ENCODE peak calls at places on chromosomes 4 and X, in seven cellular contexts. H, C, W, B, X, Y and E are unnamed samples.

GRCh38 chr4:146959692-146960091 is 14.0 kb upstream of the TTC29 start:
- DNase-seq in W (no peak), Y (no peak), C (no peak), B (no peak), H (no peak), X (no peak), E (no peak)

GRCh38 chr4:106090826-106091225 is 195.6 kb downstream of the NPNT start:
- DNase-seq in X (no peak), B (no peak), Y (no peak), C (no peak), H (no peak), W (no peak), E (no peak)

GRCh38 chr4:145618210-145618911 is 824 bp upstream of the MMAA start:
- DNase-seq in Y (peak; percentile 13), X (peak; percentile 17), H (no peak), W (no peak), C (peak; percentile 22), B (no peak), E (no peak)

GRCh38 chr4:98586231-98586630 is 72.2 kb downstream of the TSPAN5 start:
- DNase-seq in B (no peak), X (no peak), H (no peak), Y (no peak), C (no peak), W (no peak), E (no peak)

GRCh38 chr4:55866973-55867574 is 13.6 kb downstream of the EXOC1 start:
- DNase-seq in Y (no peak), C (no peak), X (peak; percentile 35), H (peak; percentile 44), B (no peak), W (no peak), E (no peak)

GRCh38 chr4:112994732-112995131 is 54.7 kb upstream of the ANK2 start:
- DNase-seq in H (no peak), X (no peak), W (no peak), B (no peak), Y (no peak), C (no peak), E (no peak)

GRCh38 chrX:11704725-11705495 is 39.2 kb upstream of the ARHGAP6 start:
- DNase-seq in Y (no peak), C (no peak), X (no peak), W (no peak), H (no peak), B (no peak), E (no peak)

GRCh38 chr4:138643827-138644226 is 371.8 kb upstream of the NOCT start:
- DNase-seq in C (no peak), H (no peak), W (no peak), X (no peak), B (no peak), Y (no peak), E (no peak)

GRCh38 chrX:154462396-154462795 is 4.3 kb downstream of the PLXNA3 start:
- DNase-seq in B (no peak), X (no peak), H (no peak), C (no peak), Y (no peak), W (no peak), E (no peak)

GRCh38 chr4:173168396-173169177 is at the start of gene GALNT7:
- DNase-seq in W (peak; percentile 81), X (peak; percentile 86), Y (peak; percentile 75), C (peak; percentile 83), B (peak; percentile 87), H (peak; percentile 84), E (no peak)

GRCh38 chrX:10017866-10018265 is 50.7 kb downstream of the CLDN34 start:
- DNase-seq in B (no peak), Y (no peak), H (no peak), W (no peak), C (no peak), X (no peak), E (no peak)

GRCh38 chr4:15147709-15148651 is 145.7 kb downstream of the CPEB2 start:
- DNase-seq in W (no peak), B (no peak), H (no peak), X (no peak), C (no peak), Y (no peak), E (no peak)

GRCh38 chr4:151674804-151675290 is 86.0 kb downstream of the GATB start:
- DNase-seq in X (no peak), B (no peak), Y (no peak), C (peak; percentile 56), W (peak; percentile 70), H (peak; percentile 71), E (no peak)

GRCh38 chr4:119039160-119039559 is 96.5 kb upstream of the MYOZ2 start:
- DNase-seq in H (no peak), X (no peak), C (no peak), B (no peak), Y (no peak), W (no peak), E (no peak)

GRCh38 chr4:38385286-38386010 is 278.6 kb upstream of the KLF3 start:
- DNase-seq in Y (no peak), C (no peak), B (no peak), X (peak; percentile 31), W (no peak), H (no peak), E (no peak)

GRCh38 chr4:88219099-88219498 is 60.7 kb upstream of the ABCG2 start:
- DNase-seq in W (no peak), B (no peak), X (peak; percentile 30), H (no peak), C (no peak), Y (peak; percentile 13), E (no peak)

GRCh38 chr4:8435656-8436121 is 4.8 kb downstream of the ACOX3 start:
- DNase-seq in X (no peak), B (no peak), W (peak; percentile 36), H (peak; percentile 57), C (peak; percentile 22), Y (peak; percentile 39), E (no peak)

GRCh38 chr4:87620491-87620890 is 12.2 kb downstream of the DSPP start:
- DNase-seq in H (no peak), C (no peak), Y (no peak), W (no peak), X (no peak), B (no peak), E (no peak)

GRCh38 chr4:108828620-108829019 is 65.8 kb upstream of the ETNPPL start:
- DNase-seq in Y (no peak), B (no peak), H (no peak), C (no peak), W (no peak), X (peak; percentile 16), E (no peak)

GRCh38 chr4:68736813-68737212 is 66.4 kb upstream of the UGT2B15 start:
- DNase-seq in C (no peak), H (no peak), Y (no peak), B (no peak), X (no peak), W (no peak), E (no peak)

DNA sequence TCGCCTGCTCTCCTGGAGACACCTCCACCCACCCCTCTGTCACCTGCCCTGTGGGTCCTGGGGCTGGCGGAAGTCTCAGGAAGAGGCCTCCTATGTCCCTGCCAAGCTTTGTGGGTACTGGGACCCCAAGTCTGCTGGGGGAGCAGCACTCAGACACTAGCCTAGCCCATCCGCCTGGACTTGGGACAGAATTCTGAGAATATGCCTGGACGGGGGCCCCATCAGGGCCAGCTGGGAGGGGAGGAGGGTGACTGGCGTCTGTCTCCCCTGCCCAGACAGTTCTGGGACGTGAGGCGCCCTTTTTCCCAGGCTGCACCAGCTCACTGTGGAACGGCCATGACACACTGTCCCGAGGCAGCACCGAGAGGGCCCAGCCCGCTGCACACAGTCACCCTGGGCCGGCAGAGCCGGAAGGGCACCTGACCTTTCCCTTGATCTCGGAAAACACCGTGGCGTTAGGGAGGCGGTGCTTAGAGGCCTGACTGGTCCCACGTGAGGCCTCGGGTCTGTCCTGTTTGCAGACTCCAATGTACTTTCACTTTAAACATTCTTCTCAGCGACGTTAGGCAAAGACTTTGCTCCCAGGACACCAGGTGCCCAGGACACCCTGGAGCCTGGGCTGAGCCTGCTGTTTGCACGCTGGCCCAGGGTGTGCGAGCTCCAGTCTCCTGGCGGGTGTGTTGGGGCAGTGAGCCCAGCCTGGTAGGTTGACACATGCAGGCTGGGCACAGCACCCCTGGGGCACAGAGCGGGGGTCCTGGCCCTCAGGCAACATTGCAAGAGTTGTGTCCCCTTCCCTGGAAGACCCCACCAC is 700 bp downstream of the SLC26A1 start:
- DNase-seq in C (peak; percentile 88), W (peak; percentile 94), H (peak; percentile 92), B (no peak), Y (no peak), X (peak; percentile 70), E (no peak)
- TF ChIP-seq POLR2A in C (peak; percentile 72), W (no peak), H (no peak), B (no peak), Y (peak; percentile 58), X (peak; percentile 75), E (no peak)

GRCh38 chrX:37578045-37578444 is 6.6 kb downstream of the LANCL3 start:
- DNase-seq in Y (no peak), H (no peak), B (no peak), X (no peak), W (no peak), C (no peak), E (no peak)
- TF ChIP-seq POLR2AphosphoS5 in Y (no peak), H (no peak), B (no peak), X (no peak), W (no peak), C (no peak), E (no peak)

DNA sequence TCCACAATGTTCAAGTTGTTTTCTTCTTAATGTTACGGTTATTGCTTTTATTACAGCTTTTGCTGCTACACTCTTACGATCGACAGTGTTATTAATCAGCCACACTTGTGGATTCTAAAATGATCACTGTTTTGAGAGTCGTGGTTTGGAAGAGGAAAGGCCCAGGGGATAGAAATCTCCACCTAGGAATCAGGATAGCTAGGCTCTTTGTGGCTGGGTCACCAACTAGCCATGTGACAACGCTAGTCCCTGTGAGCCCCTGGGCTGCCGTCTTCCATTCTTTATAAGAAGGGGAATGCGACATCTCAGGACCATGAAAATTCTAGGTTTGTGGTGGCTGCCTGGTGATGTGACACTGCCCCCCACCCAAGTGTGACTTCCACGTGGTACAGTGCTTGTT is 380 bp downstream of the SLC34A2 start:
- DNase-seq in X (no peak), H (no peak), Y (no peak), C (no peak), B (no peak), W (no peak), E (no peak)
- TF ChIP-seq POLR2A in X (no peak), H (no peak), Y (no peak), C (no peak), B (no peak), W (no peak), E (no peak)

DNA sequence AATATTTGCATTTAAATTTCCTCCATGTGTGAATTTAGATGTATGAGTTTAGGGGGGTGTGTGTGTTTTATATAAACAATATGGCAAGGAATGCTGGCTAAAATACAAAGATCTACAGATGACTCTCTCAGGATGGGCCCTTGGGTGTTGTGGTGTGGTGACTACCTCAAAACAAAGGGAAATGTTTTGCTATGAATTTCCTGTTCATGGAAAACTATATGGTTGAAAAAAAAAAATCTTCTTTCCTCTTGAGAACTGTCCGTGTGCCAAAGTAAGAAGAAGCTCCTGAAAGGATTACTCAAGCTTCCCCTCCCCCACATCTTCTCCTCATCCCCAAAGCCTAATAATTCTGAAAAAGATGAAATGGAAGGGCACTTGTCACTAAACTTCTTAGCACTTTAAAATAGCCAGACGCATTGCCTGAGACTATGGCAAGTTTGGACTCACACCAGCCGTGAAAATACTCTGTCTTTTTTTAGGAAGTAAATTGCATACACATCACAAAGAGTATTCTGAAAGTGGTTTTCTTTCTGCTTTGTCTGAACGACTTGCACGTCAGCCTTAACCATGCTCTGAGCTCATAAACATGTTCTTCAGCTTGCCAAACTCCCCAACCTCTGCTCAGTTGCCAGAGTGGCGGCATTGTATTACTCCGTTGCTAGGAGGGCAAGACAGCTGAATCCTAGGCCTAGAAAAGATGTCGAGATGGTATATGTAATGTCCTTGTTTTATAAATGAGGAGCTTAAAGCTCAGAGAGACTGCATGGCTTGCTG is 250.4 kb upstream of the JADE1 start:
- DNase-seq in Y (no peak), W (no peak), B (no peak), X (no peak), C (no peak), H (no peak), E (no peak)
- TF ChIP-seq POLR2AphosphoS5 in Y (no peak), W (no peak), B (no peak), X (no peak), C (no peak), H (no peak), E (no peak)